ENCODE peak calls at places on chromosomes 5 and 9, in four cellular contexts. One of them, this sample, is unnamed.

GRCh38 chr5:179549973-179550510 is 312 bp upstream of the RUFY1 start:
- DNase-seq in H9: no peak
- DNase-seq in H1: peak
- DNase-seq in IMR-90: no peak
- DNase-seq in this sample: no peak

GRCh38 chr9:717722-718121 is 123.8 kb upstream of the DMRT1 start:
- DNase-seq in H1: no peak
- DNase-seq in H9: no peak
- DNase-seq in IMR-90: no peak
- DNase-seq in this sample: no peak

GRCh38 chr9:104494808-104495207 is 9.3 kb upstream of the OR13F1 start:
- DNase-seq in H1: no peak
- DNase-seq in H9: no peak
- DNase-seq in IMR-90: no peak
- DNase-seq in this sample: peak

GRCh38 chr9:137411260-137411659 is 11.7 kb downstream of the EXD3 start:
- DNase-seq in H9: peak
- DNase-seq in H1: no peak
- DNase-seq in IMR-90: no peak
- DNase-seq in this sample: no peak

GRCh38 chr5:156356238-156356637 is 29.3 kb downstream of the SGCD start:
- DNase-seq in H9: no peak
- DNase-seq in H1: no peak
- DNase-seq in IMR-90: peak
- DNase-seq in this sample: no peak

GRCh38 chr5:23208959-23209431 is 298.4 kb upstream of the PRDM9 start:
- DNase-seq in H9: peak
- DNase-seq in H1: peak
- DNase-seq in IMR-90: peak
- DNase-seq in this sample: peak

GRCh38 chr5:81424728-81425127 is 30.8 kb upstream of the ACOT12 start:
- DNase-seq in H1: no peak
- DNase-seq in H9: no peak
- DNase-seq in IMR-90: peak
- DNase-seq in this sample: no peak

GRCh38 chr9:70683841-70684240 is 269.4 kb upstream of the KLF9 start:
- DNase-seq in H9: no peak
- DNase-seq in IMR-90: no peak
- DNase-seq in H1: no peak
- DNase-seq in this sample: no peak

GRCh38 chr5:158013939-158014338 is 155.0 kb upstream of the CLINT1 start:
- DNase-seq in H1: peak
- DNase-seq in H9: peak
- DNase-seq in IMR-90: peak
- DNase-seq in this sample: peak

GRCh38 chr9:89680547-89681467 is 76.0 kb downstream of the GADD45G start:
- DNase-seq in IMR-90: no peak
- DNase-seq in H1: no peak
- DNase-seq in H9: no peak
- DNase-seq in this sample: no peak

GRCh38 chr5:176441921-176442323 is 6.3 kb upstream of the FAF2 start:
- DNase-seq in H1: no peak
- DNase-seq in H9: no peak
- DNase-seq in IMR-90: peak
- DNase-seq in this sample: peak

GRCh38 chr9:21030389-21031035 is 928 bp downstream of the HACD4 start:
- DNase-seq in H1: no peak
- DNase-seq in H9: no peak
- DNase-seq in IMR-90: peak
- DNase-seq in this sample: peak

GRCh38 chr9:34554211-34555001 is 31.6 kb upstream of the ENHO start:
- DNase-seq in IMR-90: no peak
- DNase-seq in H1: peak
- DNase-seq in H9: no peak
- DNase-seq in this sample: peak

GRCh38 chr5:126847318-126848221 is 70.6 kb downstream of the LMNB1 start:
- DNase-seq in H1: peak
- DNase-seq in H9: no peak
- DNase-seq in IMR-90: no peak
- DNase-seq in this sample: no peak

GRCh38 chr9:135211524-135211890 is 124.0 kb downstream of the OLFM1 start:
- DNase-seq in H1: no peak
- DNase-seq in IMR-90: no peak
- DNase-seq in H9: no peak
- DNase-seq in this sample: no peak

GRCh38 chr5:140806834-140807775 is at the start of gene PCDHA4:
- DNase-seq in IMR-90: no peak
- DNase-seq in H9: peak
- DNase-seq in H1: peak
- DNase-seq in this sample: peak

DNA sequence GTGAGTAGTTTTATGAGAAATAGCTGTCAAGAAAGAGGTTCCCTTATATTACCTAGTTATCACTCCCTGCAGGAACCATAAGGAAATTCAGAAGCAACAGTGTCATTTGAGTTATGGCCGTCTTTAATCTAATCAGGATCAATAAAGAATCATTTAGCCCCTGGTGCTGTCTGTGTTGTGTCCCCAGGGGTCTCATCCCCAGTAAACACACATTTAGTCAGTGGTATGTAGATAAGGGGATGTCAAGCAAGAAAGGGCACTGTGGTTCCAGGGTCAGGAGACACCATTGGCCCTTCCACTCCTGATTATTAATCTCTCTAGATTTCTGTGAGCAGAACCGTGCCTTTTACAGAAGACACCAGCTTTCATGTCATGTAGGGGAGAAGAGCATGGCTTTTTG is 158.0 kb upstream of the SEMA6A start:
- DNase-seq in H1: no peak
- DNase-seq in IMR-90: no peak
- DNase-seq in H9: no peak
- DNase-seq in this sample: peak
- H4K5ac ChIP-seq in H1: no peak
- H4K5ac ChIP-seq in IMR-90: no peak
- H4K5ac ChIP-seq in H9: no peak
- H4K5ac ChIP-seq in this sample: no peak

GRCh38 chr9:97793067-97793466 is 60.0 kb upstream of the FOXE1 start:
- DNase-seq in IMR-90: no peak
- DNase-seq in H9: no peak
- DNase-seq in H1: no peak
- DNase-seq in this sample: peak
- H2BK120ac ChIP-seq in IMR-90: no peak
- H2BK120ac ChIP-seq in H9: no peak
- H2BK120ac ChIP-seq in H1: no peak
- H2BK120ac ChIP-seq in this sample: no peak

GRCh38 chr5:109253262-109253661 is 156.5 kb downstream of the PJA2 start:
- DNase-seq in H9: no peak
- DNase-seq in H1: no peak
- DNase-seq in IMR-90: no peak
- DNase-seq in this sample: no peak

GRCh38 chr5:109258755-109259154 is 151.0 kb downstream of the PJA2 start:
- DNase-seq in H9: no peak
- DNase-seq in H1: no peak
- DNase-seq in IMR-90: no peak
- DNase-seq in this sample: no peak

GRCh38 chr5:109252731-109253130 is 157.0 kb downstream of the PJA2 start:
- DNase-seq in H1: no peak
- DNase-seq in H9: no peak
- DNase-seq in IMR-90: no peak
- DNase-seq in this sample: peak

GRCh38 chr5:109250533-109251329 is 159.0 kb downstream of the PJA2 start:
- DNase-seq in H1: no peak
- DNase-seq in H9: no peak
- DNase-seq in IMR-90: no peak
- DNase-seq in this sample: no peak

DNA sequence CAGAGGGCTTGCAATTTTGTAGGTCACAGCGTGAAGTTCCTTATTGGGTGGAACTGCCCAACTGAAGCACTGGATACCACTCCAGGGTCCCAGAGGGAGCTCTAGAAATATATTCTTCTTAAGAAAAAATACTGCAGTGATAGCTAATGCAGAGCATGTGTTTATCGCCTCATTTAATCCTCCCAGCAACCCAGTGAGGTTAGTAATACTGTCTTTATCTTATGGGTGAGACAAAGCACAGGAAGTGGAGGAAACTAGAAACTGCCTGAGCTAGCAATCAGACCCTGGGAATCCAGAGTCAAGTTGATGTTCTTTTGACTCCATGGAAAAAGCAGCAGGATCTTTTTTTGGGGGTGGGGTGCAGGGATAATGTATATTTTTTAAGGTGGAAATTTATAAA is 153.3 kb downstream of the PJA2 start:
- DNase-seq in H9: no peak
- DNase-seq in H1: no peak
- DNase-seq in IMR-90: no peak
- DNase-seq in this sample: peak
- H4K5ac ChIP-seq in H9: no peak
- H4K5ac ChIP-seq in H1: no peak
- H4K5ac ChIP-seq in IMR-90: no peak
- H4K5ac ChIP-seq in this sample: no peak

GRCh38 chr5:149411738-149412519 is 32.8 kb upstream of the IL17B start:
- DNase-seq in IMR-90: no peak
- DNase-seq in H9: no peak
- DNase-seq in H1: no peak
- DNase-seq in this sample: no peak
- H2BK120ac ChIP-seq in IMR-90: peak
- H2BK120ac ChIP-seq in H9: no peak
- H2BK120ac ChIP-seq in H1: no peak
- H2BK120ac ChIP-seq in this sample: no peak

GRCh38 chr9:115209601-115210306 is 91.8 kb upstream of the TNC start:
- DNase-seq in H9: no peak
- DNase-seq in IMR-90: peak
- DNase-seq in H1: no peak
- DNase-seq in this sample: peak
- H4K5ac ChIP-seq in H9: no peak
- H4K5ac ChIP-seq in IMR-90: peak
- H4K5ac ChIP-seq in H1: no peak
- H4K5ac ChIP-seq in this sample: no peak

GRCh38 chr9:113600477-113600851 is 136.9 kb downstream of the RGS3 start:
- DNase-seq in IMR-90: no peak
- DNase-seq in H1: no peak
- DNase-seq in H9: no peak
- DNase-seq in this sample: no peak
- H2BK120ac ChIP-seq in IMR-90: peak
- H2BK120ac ChIP-seq in H1: peak
- H2BK120ac ChIP-seq in H9: no peak
- H2BK120ac ChIP-seq in this sample: no peak

DNA sequence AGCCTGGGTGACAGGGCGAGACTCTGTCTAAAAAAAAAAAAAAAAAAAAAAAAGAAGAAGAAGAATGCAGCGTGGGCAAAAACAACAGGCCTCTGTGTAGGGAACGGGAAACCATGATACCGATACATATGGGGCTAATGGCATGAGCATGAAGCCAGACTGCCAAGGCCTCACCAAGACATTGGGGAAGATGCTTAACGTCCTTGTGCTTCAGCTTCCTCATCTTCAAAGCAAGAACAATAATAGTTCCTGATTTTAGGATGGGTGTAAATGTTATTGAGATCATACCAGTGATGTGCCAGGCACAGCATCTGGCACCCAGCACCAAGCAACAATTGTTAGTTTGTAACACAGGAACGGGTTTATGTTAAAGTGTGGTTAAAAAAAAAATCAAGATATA is 51.4 kb downstream of the NEURL1B start:
- DNase-seq in H9: no peak
- DNase-seq in IMR-90: no peak
- DNase-seq in H1: no peak
- DNase-seq in this sample: no peak
- H4K5ac ChIP-seq in H9: no peak
- H4K5ac ChIP-seq in IMR-90: no peak
- H4K5ac ChIP-seq in H1: no peak
- H4K5ac ChIP-seq in this sample: no peak

GRCh38 chr9:134024828-134025605 is at the start of gene BRD3OS:
- DNase-seq in IMR-90: peak
- DNase-seq in H9: peak
- DNase-seq in H1: peak
- DNase-seq in this sample: peak

GRCh38 chr9:134026981-134027380 is 1.7 kb downstream of the BRD3OS start:
- DNase-seq in IMR-90: no peak
- DNase-seq in H1: no peak
- DNase-seq in H9: no peak
- DNase-seq in this sample: no peak

GRCh38 chr9:134024393-134024792 is 888 bp upstream of the BRD3OS start:
- DNase-seq in H9: no peak
- DNase-seq in H1: no peak
- DNase-seq in IMR-90: no peak
- DNase-seq in this sample: no peak

GRCh38 chr9:134026561-134026960 is 1.3 kb downstream of the BRD3OS start:
- DNase-seq in IMR-90: no peak
- DNase-seq in H1: no peak
- DNase-seq in H9: no peak
- DNase-seq in this sample: no peak

GRCh38 chr9:134025606-134026541 is 593 bp downstream of the BRD3OS start:
- DNase-seq in IMR-90: peak
- DNase-seq in H9: peak
- DNase-seq in H1: peak
- DNase-seq in this sample: peak
- H2BK120ac ChIP-seq in IMR-90: peak
- H2BK120ac ChIP-seq in H9: no peak
- H2BK120ac ChIP-seq in H1: no peak
- H2BK120ac ChIP-seq in this sample: no peak

DNA sequence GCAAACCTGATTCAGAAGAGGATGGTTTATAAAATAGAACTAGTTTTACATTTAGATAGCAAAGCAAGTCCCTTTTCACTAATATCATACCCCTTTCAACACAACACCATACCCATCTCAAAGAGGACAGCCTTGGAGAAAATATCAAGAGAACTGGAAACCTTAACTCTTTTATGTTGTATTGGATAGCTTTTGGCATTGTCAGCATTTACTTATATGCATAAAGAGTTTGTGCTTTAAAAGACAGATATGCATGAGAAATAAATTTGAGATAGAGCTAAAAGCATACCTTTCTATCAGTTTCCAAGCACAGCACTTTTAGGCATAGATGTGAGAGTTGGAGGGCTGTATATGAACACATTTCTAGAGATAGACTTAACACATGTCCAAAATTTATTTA is 799.3 kb upstream of the ACO1 start:
- DNase-seq in H1: no peak
- DNase-seq in H9: no peak
- DNase-seq in IMR-90: no peak
- DNase-seq in this sample: no peak
- H4K5ac ChIP-seq in H1: no peak
- H4K5ac ChIP-seq in H9: no peak
- H4K5ac ChIP-seq in IMR-90: no peak
- H4K5ac ChIP-seq in this sample: no peak

This sample was measured in mesendoderm.